ENCODE peak calls at places on chromosomes 13 and 19, in four cellular contexts. R, H, E and G are unnamed samples.

GRCh38 chr13:101454767-101455166 is 2.3 kb downstream of the ITGBL1 start:
- DNase-seq in R (no peak), H (peak), E (no peak), G (no peak)

GRCh38 chr13:87671824-87672603 is 843 bp downstream of the SLITRK5 start:
- DNase-seq in R (no peak), H (no peak), E (no peak), G (no peak)

GRCh38 chr13:40187836-40188591 is 478.4 kb downstream of the FOXO1 start:
- DNase-seq in R (no peak), H (no peak), E (peak), G (no peak)

GRCh38 chr13:64753606-64754005 is 2476.5 kb downstream of the PCDH9 start:
- DNase-seq in R (no peak), H (peak), E (no peak), G (no peak)

GRCh38 chr19:10092648-10093294 is 6.7 kb downstream of the SHFL start:
- DNase-seq in R (no peak), H (no peak), E (no peak), G (no peak)

GRCh38 chr19:50435221-50435620 is 2.5 kb downstream of the MYBPC2 start:
- DNase-seq in R (no peak), H (no peak), E (no peak), G (no peak)

GRCh38 chr13:105774739-105775460 is 760.6 kb downstream of the EFNB2 start:
- DNase-seq in R (no peak), H (no peak), E (no peak), G (no peak)

GRCh38 chr13:55410398-55411330 is 1730.1 kb upstream of the PRR20A start:
- DNase-seq in R (no peak), H (no peak), E (no peak), G (no peak)

GRCh38 chr13:52599853-52600603 is 42.2 kb upstream of the HNRNPA1L2 start:
- DNase-seq in R (no peak), H (peak), E (no peak), G (no peak)

GRCh38 chr19:47232422-47233211 is 1.6 kb upstream of the BBC3 start:
- DNase-seq in R (no peak), H (peak), E (no peak), G (peak)

GRCh38 chr19:8097681-8098567 is 45.4 kb downstream of the CCL25 start:
- DNase-seq in R (no peak), H (no peak), E (no peak), G (no peak)